ENCODE peak calls at places on chromosomes 1 and 21, in six cellular contexts. S, P, K, Y, D and N are unnamed samples. For H3K79me1, the result is how much of the 10 kb centered on the place peaks cover.

GRCh38 chr1:78627321-78627720 is 7.1 kb downstream of the IFI44L start:
- DNase-seq in S (no peak), P (peak), K (no peak), Y (no peak), D (no peak), N (no peak)

GRCh38 chr1:115782571-115783281 is 14.2 kb upstream of the CASQ2 start:
- DNase-seq in S (peak), P (peak), K (no peak), Y (peak), D (no peak), N (peak)

GRCh38 chr1:1081311-1082238 is 7.5 kb upstream of the RNF223 start:
- DNase-seq in S (no peak), P (no peak), K (no peak), Y (no peak), D (no peak), N (no peak)

GRCh38 chr1:54811739-54812655 is 10.9 kb upstream of the TTC22 start:
- DNase-seq in S (no peak), P (no peak), K (peak), Y (no peak), D (no peak), N (no peak)

GRCh38 chr21:25039461-25040380 is 567.6 kb downstream of the MRPL39 start:
- DNase-seq in S (no peak), P (peak), K (no peak), Y (peak), D (peak), N (no peak)

GRCh38 chr1:38444311-38444710 is 397.7 kb upstream of the POU3F1 start:
- DNase-seq in S (no peak), P (peak), K (no peak), Y (no peak), D (no peak), N (no peak)

GRCh38 chr1:92186081-92186480 is 31.6 kb upstream of the C1orf146 start:
- DNase-seq in S (no peak), P (peak), K (no peak), Y (no peak), D (no peak), N (no peak)

GRCh38 chr21:37232274-37233018 is 34.7 kb downstream of the VPS26C start:
- DNase-seq in S (no peak), P (no peak), K (no peak), Y (no peak), D (no peak), N (no peak)

GRCh38 chr1:18486195-18486594 is 5.5 kb downstream of the KLHDC7A start:
- DNase-seq in S (no peak), P (no peak), K (peak), Y (peak), D (no peak), N (no peak)

GRCh38 chr1:58836396-58836795 is 52.5 kb upstream of the JUN start:
- DNase-seq in S (no peak), P (no peak), K (no peak), Y (no peak), D (no peak), N (no peak)

GRCh38 chr1:168676029-168676812 is 52.8 kb downstream of the DPT start:
- DNase-seq in S (no peak), P (no peak), K (no peak), Y (no peak), D (no peak), N (no peak)

GRCh38 chr1:32066489-32066873 is 6.3 kb upstream of the TMEM39B start:
- DNase-seq in S (peak), P (peak), K (no peak), Y (peak), D (no peak), N (peak)

GRCh38 chr1:87386217-87386790 is 57.6 kb downstream of the LMO4 start:
- DNase-seq in S (no peak), P (no peak), K (no peak), Y (no peak), D (no peak), N (no peak)

GRCh38 chr1:245378352-245379144 is 223.8 kb downstream of the KIF26B start:
- DNase-seq in S (no peak), P (no peak), K (peak), Y (peak), D (no peak), N (peak)

GRCh38 chr1:111596499-111596898 is 23.1 kb upstream of the RAP1A start:
- DNase-seq in S (no peak), P (no peak), K (no peak), Y (no peak), D (no peak), N (no peak)

GRCh38 chr1:43358121-43358745 is 548 bp upstream of the CDC20 start:
- DNase-seq in S (peak), P (peak), K (peak), Y (peak), D (no peak), N (peak)

GRCh38 chr1:25754421-25755195 is 45.4 kb upstream of the SELENON start:
- DNase-seq in S (no peak), P (no peak), K (no peak), Y (no peak), D (no peak), N (no peak)

GRCh38 chr1:209674957-209675566 is at the start of gene G0S2:
- DNase-seq in S (peak), P (peak), K (peak), Y (peak), D (peak), N (no peak)

GRCh38 chr1:115275216-115275615 is 62.8 kb downstream of the NGF start:
- DNase-seq in S (peak), P (peak), K (no peak), Y (peak), D (no peak), N (no peak)

GRCh38 chr1:23187637-23188036 is 19.0 kb upstream of the LUZP1 start:
- DNase-seq in S (peak), P (no peak), K (no peak), Y (no peak), D (no peak), N (no peak)

GRCh38 chr1:53315456-53316048 is 12.3 kb downstream of the LRP8 start:
- DNase-seq in S (no peak), P (no peak), K (no peak), Y (no peak), D (no peak), N (no peak)

GRCh38 chr1:53316058-53316741 is 11.7 kb downstream of the LRP8 start:
- DNase-seq in S (peak), P (peak), K (no peak), Y (peak), D (no peak), N (no peak)

GRCh38 chr1:53319296-53320101 is 8.4 kb downstream of the LRP8 start:
- DNase-seq in S (no peak), P (no peak), K (no peak), Y (no peak), D (no peak), N (no peak)

GRCh38 chr1:53316742-53317650 is 10.9 kb downstream of the LRP8 start:
- DNase-seq in S (no peak), P (no peak), K (no peak), Y (no peak), D (no peak), N (no peak)

GRCh38 chr1:53317651-53318539 is 10.0 kb downstream of the LRP8 start:
- DNase-seq in S (no peak), P (no peak), K (no peak), Y (no peak), D (no peak), N (no peak)
- H3K79me1 ChIP-seq in S (under half), P (under half), K (under half), Y (half or more), D (under half), N (under half)

DNA sequence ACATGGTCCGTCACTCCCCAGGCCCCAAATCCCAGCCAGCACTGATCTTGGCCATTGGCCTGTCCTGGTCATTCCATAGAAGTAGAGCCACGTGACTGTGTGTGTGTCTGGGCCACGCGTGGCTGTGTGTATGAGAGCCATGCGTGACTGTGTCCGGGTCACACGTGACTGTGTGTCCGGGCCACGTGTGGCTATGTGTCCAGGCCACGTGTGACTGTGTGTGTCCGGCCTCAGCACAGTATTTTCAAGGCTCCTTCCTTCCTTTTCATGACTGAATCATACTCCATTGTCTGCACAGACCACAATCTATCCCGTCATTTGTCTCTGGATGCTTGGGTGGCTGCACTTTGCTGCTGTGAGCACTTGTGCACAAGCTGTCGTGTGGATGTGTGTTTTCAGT is 67.4 kb downstream of the SKI start:
- DNase-seq in S (no peak), P (no peak), K (no peak), Y (no peak), D (no peak), N (no peak)
- H3K79me1 ChIP-seq in S (under half), P (under half), K (under half), Y (under half), D (half or more), N (under half)

GRCh38 chr1:51920130-51920529 is 41.6 kb upstream of the NRDC start:
- DNase-seq in S (no peak), P (peak), K (no peak), Y (no peak), D (no peak), N (no peak)

GRCh38 chr1:51919684-51920083 is 41.2 kb upstream of the NRDC start:
- DNase-seq in S (no peak), P (no peak), K (no peak), Y (no peak), D (no peak), N (no peak)

GRCh38 chr1:51912881-51913280 is 34.4 kb upstream of the NRDC start:
- DNase-seq in S (no peak), P (no peak), K (no peak), Y (no peak), D (no peak), N (no peak)

GRCh38 chr1:51916587-51917405 is 38.3 kb upstream of the NRDC start:
- DNase-seq in S (peak), P (peak), K (no peak), Y (no peak), D (no peak), N (peak)

GRCh38 chr1:51915958-51916357 is 37.4 kb upstream of the NRDC start:
- DNase-seq in S (no peak), P (no peak), K (no peak), Y (no peak), D (no peak), N (no peak)
- H3K79me1 ChIP-seq in S (under half), P (under half), K (under half), Y (under half), D (under half), N (under half)

DNA sequence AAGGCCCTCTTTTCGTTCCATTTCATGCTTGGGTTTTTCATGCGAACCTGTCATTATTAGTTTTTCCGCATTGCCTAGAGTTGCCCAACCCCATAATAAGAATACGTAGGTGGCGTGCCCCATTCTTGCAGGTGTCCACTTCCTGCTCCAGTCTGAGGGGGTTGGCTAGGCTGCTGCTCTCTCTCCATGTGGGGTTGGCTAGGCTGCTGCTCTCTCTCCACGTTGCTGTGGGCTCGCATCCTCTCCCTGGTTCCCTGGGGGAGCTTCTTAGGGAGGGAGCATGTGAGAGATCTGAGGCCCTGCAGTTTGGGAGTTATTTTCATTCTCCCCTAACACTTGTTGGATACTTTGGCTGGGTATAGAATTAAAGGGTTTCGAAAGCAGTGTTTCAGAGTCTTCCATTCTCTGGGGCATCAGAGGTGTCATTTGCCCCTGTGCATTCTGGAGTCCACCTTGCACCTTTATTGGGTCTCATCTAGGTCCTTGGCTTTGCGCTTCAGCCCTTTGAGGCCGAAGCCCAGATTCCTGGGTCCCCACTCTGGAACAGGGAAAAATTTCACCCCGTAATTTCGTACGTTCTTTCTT is 8.6 kb downstream of the C1orf35 start:
- DNase-seq in S (no peak), P (no peak), K (no peak), Y (no peak), D (no peak), N (no peak)
- H3K79me1 ChIP-seq in S (under half), P (under half), K (under half), Y (under half), D (under half), N (under half)